ENCODE peak calls at places on chromosomes 2 and 18, in seven cellular contexts. U is naive thymus-derived CD8-positive, alpha-beta T cell; Q is right lobe of liver; F is AG08395; W is progenitor cell of endocrine pancreas; D is GF-D8; S is astrocyte of the spinal cord. R is an unnamed sample.

GRCh38 chr2:230930928-230931555 is 6.0 kb upstream of the GPR55 start:
- DNase-seq in U (no peak), D (no peak), Q (peak), S (no peak), W (no peak), F (no peak), R (no peak)

GRCh38 chr18:74996055-74996454 is 212.9 kb downstream of the PTGR3 start:
- DNase-seq in D (no peak), S (no peak), W (no peak), U (no peak), F (no peak), Q (no peak), R (peak)

GRCh38 chr18:48875942-48876511 is 74.7 kb downstream of the SMAD7 start:
- DNase-seq in W (no peak), S (no peak), F (no peak), U (no peak), D (no peak), Q (peak), R (no peak)

GRCh38 chr2:179444056-179444455 is 179.4 kb upstream of the SESTD1 start:
- DNase-seq in Q (no peak), S (no peak), F (peak), U (no peak), D (no peak), W (no peak), R (no peak)

GRCh38 chr2:69509011-69509749 is 71.9 kb upstream of the NFU1 start:
- DNase-seq in D (no peak), Q (no peak), S (no peak), F (no peak), U (no peak), W (no peak), R (no peak)

GRCh38 chr2:219459460-219460311 is 25.0 kb downstream of the SPEG start:
- DNase-seq in F (peak), S (peak), W (peak), D (no peak), U (peak), Q (peak), R (peak)

GRCh38 chr2:232489516-232490220 is 2.0 kb upstream of the ECEL1 start:
- DNase-seq in Q (peak), D (no peak), U (no peak), W (no peak), F (no peak), S (no peak), R (no peak)

GRCh38 chr2:223744580-223744979 is 92.8 kb downstream of the AP1S3 start:
- DNase-seq in W (no peak), U (no peak), Q (no peak), S (peak), F (no peak), D (no peak), R (no peak)

GRCh38 chr2:6231166-6231565 is 539.0 kb downstream of the SOX11 start:
- DNase-seq in U (no peak), S (peak), W (no peak), Q (no peak), D (no peak), F (no peak), R (no peak)

GRCh38 chr2:176680916-176681315 is 411.7 kb downstream of the MTX2 start:
- DNase-seq in F (peak), W (no peak), D (no peak), Q (no peak), S (peak), U (no peak), R (no peak)

R was measured in NK-92 treated with Interleukin-12 subunit alpha and Interleukin-12 subunit beta, amount 100 ng/mL, for 24 hours.